ENCODE peak calls at places on chromosomes 11 and 22, in four cellular contexts. P is H9; E is GM12865; K is CD8-positive, alpha-beta T cell. G is an unnamed sample.

GRCh38 chr11:130423541-130424155 is 4.8 kb downstream of the ADAMTS8 start:
- DNase-seq in P (no peak), E (no peak), K (no peak), G (no peak)

GRCh38 chr11:65159005-65159404 is 11.0 kb upstream of the SPDYC start:
- DNase-seq in P (no peak), E (peak; percentile 79), K (no peak), G (peak; percentile 55)

GRCh38 chr11:67371549-67372231 is 1.7 kb downstream of the CLCF1 start:
- DNase-seq in P (peak; percentile 66), E (peak; percentile 55), K (no peak), G (peak; percentile 67)

GRCh38 chr11:70544067-70544773 is 145.9 kb downstream of the CTTN start:
- DNase-seq in P (no peak), E (no peak), K (no peak), G (no peak)

GRCh38 chr22:35467788-35468187 is 67.8 kb downstream of the MCM5 start:
- DNase-seq in P (peak; percentile 72), E (no peak), K (no peak), G (no peak)

GRCh38 chr22:25334091-25334490 is 114.7 kb downstream of the CRYBB2 start:
- DNase-seq in P (peak; percentile 85), E (peak; percentile 68), K (no peak), G (peak; percentile 41)

GRCh38 chr11:86698634-86699033 is 26.2 kb upstream of the ME3 start:
- DNase-seq in P (no peak), E (no peak), K (no peak), G (no peak)

GRCh38 chr11:26143553-26144308 is 188.2 kb upstream of the ANO3 start:
- DNase-seq in P (no peak), E (no peak), K (no peak), G (no peak)

GRCh38 chr22:45090364-45090960 is 73.3 kb upstream of the NUP50 start:
- DNase-seq in P (peak; percentile 68), E (no peak), K (no peak), G (no peak)
- TF ChIP-seq CTCF in P (no peak), E (no peak), K (no peak), G (no peak)

GRCh38 chr11:41206388-41206787 is 253.1 kb downstream of the LRRC4C start:
- DNase-seq in P (no peak), E (no peak), K (no peak), G (no peak)

DNA sequence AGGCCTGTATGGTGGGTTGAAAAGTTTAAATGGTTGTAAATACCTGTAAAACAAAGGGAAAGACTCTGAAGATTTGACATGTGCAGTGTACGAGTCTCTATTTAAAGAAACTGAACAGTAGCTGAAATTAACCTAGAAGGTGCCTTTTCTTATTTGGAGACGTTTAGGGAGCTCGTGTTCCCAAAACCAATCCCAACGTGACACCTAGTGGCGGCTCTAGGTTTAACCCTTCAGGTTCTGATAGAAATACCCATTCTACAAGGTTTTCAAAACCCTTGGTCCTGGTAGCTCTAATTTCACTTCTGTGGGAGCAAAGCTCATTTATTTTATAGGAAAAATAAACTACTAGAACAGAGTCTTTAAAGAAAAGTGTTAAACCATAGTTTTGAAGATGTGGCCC is 258.3 kb downstream of the LRRC4C start:
- DNase-seq in P (peak; percentile 54), E (peak; percentile 59), K (no peak), G (no peak)
- TF ChIP-seq CTCF in P (peak; percentile 87), E (peak; percentile 57), K (no peak), G (peak; percentile 43)

DNA sequence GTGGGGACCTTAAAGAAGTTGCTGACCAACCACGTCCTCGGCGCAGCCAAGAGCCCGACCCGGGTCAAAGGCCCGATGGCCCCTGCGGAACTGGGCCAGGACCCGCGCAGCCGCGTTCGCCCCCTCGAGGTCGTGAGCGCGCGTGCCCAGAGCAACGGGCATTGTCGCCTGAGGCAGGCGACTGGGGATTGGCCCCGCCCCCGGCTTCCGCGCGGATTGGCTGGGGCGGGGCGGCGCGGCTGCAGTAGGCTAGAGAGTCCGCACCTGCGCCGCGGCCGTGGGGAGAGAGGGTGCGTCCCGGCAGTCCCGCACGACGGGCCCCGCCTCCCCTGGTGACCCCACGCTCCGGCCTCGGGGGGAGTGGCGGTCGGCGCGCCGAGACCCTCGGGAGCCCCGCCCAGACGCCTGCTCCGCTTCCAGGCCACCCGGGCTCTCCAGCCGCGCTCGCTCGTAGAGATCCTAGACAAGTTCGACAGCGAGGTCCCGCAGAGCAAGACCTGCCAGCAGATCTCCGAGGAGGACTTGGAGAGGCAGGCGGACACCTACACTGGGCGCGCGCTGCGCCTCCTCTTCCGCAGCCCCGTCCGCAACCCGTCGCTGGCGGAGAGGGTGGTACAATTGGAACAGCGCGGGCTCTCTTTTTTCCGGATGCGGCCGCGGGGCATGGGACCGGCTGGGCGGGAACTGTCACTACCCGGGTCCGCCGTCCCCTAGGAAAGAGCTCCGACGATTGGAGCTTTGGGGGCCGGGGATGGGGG is 8.3 kb upstream of the PPIL2 start:
- DNase-seq in P (peak; percentile 84), E (peak; percentile 88), K (peak; percentile 40), G (peak; percentile 94)
- TF ChIP-seq CTCF in P (peak; percentile 37), E (peak; percentile 7), K (peak; percentile 44), G (peak; percentile 20)

DNA sequence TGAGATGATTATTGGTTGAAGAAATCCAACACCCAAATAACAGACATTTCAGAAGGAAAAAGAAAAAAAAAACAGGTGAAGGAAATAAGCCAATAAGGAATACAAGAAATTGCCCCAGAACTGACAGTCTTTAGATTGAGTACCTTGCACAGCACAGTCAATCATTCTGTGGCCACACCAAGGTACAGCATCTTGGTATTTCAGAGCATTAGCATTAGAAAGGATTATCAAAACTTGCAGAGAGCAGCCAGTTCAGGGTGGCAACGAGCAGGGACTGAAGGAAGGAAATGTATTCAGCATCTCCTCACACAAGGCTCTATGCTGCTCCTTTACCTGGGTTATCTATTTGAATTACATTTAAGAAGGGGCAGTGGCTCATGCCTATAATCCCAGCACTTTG is 2.1 kb downstream of the ADA2 start:
- DNase-seq in P (no peak), E (peak; percentile 70), K (no peak), G (no peak)
- TF ChIP-seq CTCF in P (no peak), E (no peak), K (peak; percentile 23), G (no peak)